ENCODE peak calls at places on chromosome 1, in six cellular contexts. V is upper lobe of left lung, H is KG1, F is dermis blood vessel endothelial cell, A is SW 1271, J is BJ. R is an unnamed sample.

GRCh38 chr1:60621524-60621923 is 460.8 kb upstream of the NFIA start:
- DNase-seq in J (no peak), F (peak), V (no peak), A (no peak), H (peak), R (no peak)

GRCh38 chr1:1371354-1371740 is 3.7 kb downstream of the AURKAIP1 start:
- DNase-seq in J (no peak), H (no peak), F (no peak), A (no peak), V (peak), R (no peak)

GRCh38 chr1:43932786-43933385 is 715 bp upstream of the ARTN start:
- DNase-seq in A (no peak), V (no peak), H (no peak), F (no peak), J (no peak), R (no peak)

GRCh38 chr1:33433509-33434362 is 2.8 kb upstream of the PHC2 start:
- DNase-seq in A (peak), F (peak), H (peak), J (peak), V (no peak), R (peak)

GRCh38 chr1:169483500-169483966 is 2.2 kb downstream of the SLC19A2 start:
- DNase-seq in J (no peak), A (no peak), H (no peak), F (no peak), V (no peak), R (no peak)

GRCh38 chr1:16971330-16972209 is 8.8 kb downstream of the MFAP2 start:
- DNase-seq in A (no peak), J (no peak), F (peak), H (no peak), V (peak), R (no peak)

GRCh38 chr1:154199563-154199879 is 6.6 kb downstream of the CFAP141 start:
- DNase-seq in V (no peak), H (no peak), J (no peak), A (no peak), F (peak), R (no peak)

GRCh38 chr1:14824314-14824915 is 225.9 kb downstream of the KAZN start:
- DNase-seq in J (no peak), F (no peak), V (no peak), H (no peak), A (no peak), R (no peak)

GRCh38 chr1:26114165-26114927 is 2.7 kb downstream of the PDIK1L start:
- DNase-seq in F (no peak), A (no peak), J (no peak), V (no peak), H (no peak), R (no peak)

GRCh38 chr1:38021969-38022368 is 9.4 kb downstream of the UTP11 start:
- DNase-seq in H (no peak), A (no peak), F (no peak), J (no peak), V (no peak), R (no peak)

GRCh38 chr1:172775598-172776570 is 117.0 kb downstream of the FASLG start:
- DNase-seq in F (no peak), J (no peak), H (no peak), A (no peak), V (no peak), R (no peak)

GRCh38 chr1:20250346-20250989 is 40.2 kb upstream of the VWA5B1 start:
- DNase-seq in A (no peak), J (no peak), V (no peak), F (no peak), H (no peak), R (peak)